ENCODE peak calls at places on chromosomes 11 and 22, in seven cellular contexts. P is foreskin fibroblast; G is DMS 273 treated with DMSO at 0.1 percent for 48 hours; Z is GM13977; M is stimulated activated CD4-positive, alpha-beta T cell treated with anti-CD3 and anti-CD28 coated beads, Interleukin-2, amount 100 ng/mL, for 4 hours; T is NCI-H1436; O is progenitor cell of endocrine pancreas. C is an unnamed sample.

GRCh38 chr11:89205378-89205777 is 27.7 kb downstream of the TYR start:
- DNase-seq in P (no peak), G (no peak), Z (no peak), M (no peak), T (no peak), O (no peak), C (no peak)

GRCh38 chr11:67648140-67648795 is 2.3 kb downstream of the ACY3 start:
- DNase-seq in P (no peak), G (no peak), Z (peak; percentile 77), M (peak; percentile 12), T (peak; percentile 53), O (no peak), C (peak; percentile 41)

GRCh38 chr11:75084883-75085282 is 11.8 kb downstream of the OR2AT4 start:
- DNase-seq in P (no peak), G (no peak), Z (no peak), M (no peak), T (no peak), O (no peak), C (no peak)

GRCh38 chr11:125514336-125515101 is 18.5 kb upstream of the FEZ1 start:
- DNase-seq in P (no peak), G (no peak), Z (peak; percentile 39), M (peak; percentile 29), T (no peak), O (no peak), C (no peak)

GRCh38 chr11:106457727-106458126 is 380.3 kb downstream of the AASDHPPT start:
- DNase-seq in P (peak; percentile 58), G (no peak), Z (no peak), M (no peak), T (no peak), O (no peak), C (no peak)

GRCh38 chr11:26841818-26842457 is 120.1 kb upstream of the SLC5A12 start:
- DNase-seq in P (peak; percentile 76), G (no peak), Z (no peak), M (no peak), T (no peak), O (no peak), C (no peak)

GRCh38 chr11:35735903-35736302 is 73.3 kb downstream of the TRIM44 start:
- DNase-seq in P (no peak), G (no peak), Z (no peak), M (no peak), T (no peak), O (no peak), C (no peak)

GRCh38 chr22:30668306-30668655 is 606 bp upstream of the DUSP18 start:
- DNase-seq in P (no peak), G (no peak), Z (no peak), M (no peak), T (no peak), O (no peak), C (no peak)

GRCh38 chr11:44313701-44314489 is 4.0 kb upstream of the ALX4 start:
- DNase-seq in P (no peak), G (no peak), Z (no peak), M (no peak), T (no peak), O (no peak), C (peak; percentile 36)

GRCh38 chr11:35303596-35304392 is 115.6 kb downstream of the SLC1A2 start:
- DNase-seq in P (peak; percentile 96), G (no peak), Z (no peak), M (no peak), T (no peak), O (no peak), C (no peak)

GRCh38 chr11:74634537-74634936 is 42.2 kb downstream of the POLD3 start:
- DNase-seq in P (no peak), G (peak; percentile 1), Z (no peak), M (no peak), T (no peak), O (no peak), C (no peak)

GRCh38 chr22:38074181-38075104 is 9.5 kb downstream of the SLC16A8 start:
- DNase-seq in P (no peak), G (no peak), Z (no peak), M (no peak), T (no peak), O (no peak), C (no peak)

GRCh38 chr11:75298191-75298590 is 53.3 kb downstream of the ARRB1 start:
- DNase-seq in P (no peak), G (no peak), Z (no peak), M (no peak), T (no peak), O (no peak), C (no peak)

GRCh38 chr22:30325724-30326703 is 727 bp downstream of the TBC1D10A start:
- DNase-seq in P (no peak), G (no peak), Z (peak; percentile 49), M (no peak), T (peak; percentile 13), O (peak; percentile 13), C (no peak)

GRCh38 chr22:36425977-36426523 is 38.3 kb upstream of the MYH9 start:
- DNase-seq in P (no peak), G (no peak), Z (no peak), M (no peak), T (no peak), O (no peak), C (no peak)

GRCh38 chr11:83819936-83820549 is 533.9 kb upstream of the CCDC90B start:
- DNase-seq in P (peak; percentile 27), G (no peak), Z (peak; percentile 12), M (no peak), T (peak; percentile 48), O (no peak), C (no peak)

GRCh38 chr22:19106886-19107729 is 15.1 kb downstream of the DGCR2 start:
- DNase-seq in P (no peak), G (no peak), Z (no peak), M (no peak), T (no peak), O (no peak), C (peak; percentile 34)

GRCh38 chr11:330307-330693 is 9.6 kb upstream of the IFITM3 start:
- DNase-seq in P (no peak), G (no peak), Z (no peak), M (no peak), T (no peak), O (no peak), C (peak; percentile 47)

GRCh38 chr22:41969110-41969646 is at the start of gene SEPTIN3:
- DNase-seq in P (no peak), G (no peak), Z (no peak), M (no peak), T (no peak), O (no peak), C (no peak)

GRCh38 chr11:118691926-118692830 is 12.7 kb upstream of the TREH start:
- DNase-seq in P (peak; percentile 51), G (no peak), Z (peak; percentile 37), M (peak; percentile 57), T (no peak), O (no peak), C (peak; percentile 51)

GRCh38 chr11:16178273-16178672 is 178.1 kb downstream of the SOX6 start:
- DNase-seq in P (no peak), G (no peak), Z (no peak), M (no peak), T (no peak), O (no peak), C (no peak)

GRCh38 chr11:16286095-16286494 is 70.3 kb downstream of the SOX6 start:
- DNase-seq in P (no peak), G (no peak), Z (no peak), M (no peak), T (no peak), O (no peak), C (no peak)

GRCh38 chr22:29065468-29066190 is 4.0 kb upstream of the C22orf31 start:
- DNase-seq in P (no peak), G (no peak), Z (no peak), M (no peak), T (no peak), O (no peak), C (no peak)

GRCh38 chr11:62402994-62403393 is 15.8 kb upstream of the SCGB1A1 start:
- DNase-seq in P (no peak), G (no peak), Z (no peak), M (no peak), T (no peak), O (no peak), C (peak; percentile 38)

GRCh38 chr11:134668796-134669195 is 256.8 kb upstream of the B3GAT1 start:
- DNase-seq in P (no peak), G (no peak), Z (no peak), M (no peak), T (no peak), O (no peak), C (peak; percentile 29)

GRCh38 chr11:15969701-15970329 is 386.5 kb downstream of the SOX6 start:
- DNase-seq in P (peak; percentile 84), G (no peak), Z (peak; percentile 20), M (no peak), T (no peak), O (no peak), C (no peak)

GRCh38 chr11:21888814-21889213 is 304.1 kb upstream of the ANO5 start:
- DNase-seq in P (no peak), G (no peak), Z (no peak), M (no peak), T (no peak), O (no peak), C (no peak)